ENCODE peak calls at places on chromosomes 11 and 22, in five cellular contexts. S is lung, Z is A549, M is astrocyte, Q is AG10803. K is an unnamed sample.

GRCh38 chr11:120710354-120711187 is 199.0 kb downstream of the GRIK4 start:
- DNase-seq in M (peak), Z (no peak), Q (peak), S (peak), K (no peak)

GRCh38 chr22:38406617-38407016 is 48.4 kb downstream of the KCNJ4 start:
- DNase-seq in Z (no peak), Q (peak), S (no peak), M (no peak), K (no peak)

GRCh38 chr11:76783294-76783900 is at the start of gene TSKU:
- DNase-seq in Z (peak), M (peak), S (no peak), Q (no peak), K (no peak)

GRCh38 chr11:77155082-77155475 is 27.0 kb downstream of the MYO7A start:
- DNase-seq in Z (no peak), S (no peak), Q (no peak), M (no peak), K (no peak)

GRCh38 chr11:122038543-122038942 is 77.5 kb downstream of the BLID start:
- DNase-seq in S (no peak), Q (peak), M (peak), Z (no peak), K (no peak)

GRCh38 chr11:116980136-116980793 is 118.0 kb downstream of the SIK3 start:
- DNase-seq in Z (no peak), Q (no peak), S (no peak), M (no peak), K (peak)

GRCh38 chr22:49929553-49929979 is 11.1 kb downstream of the CRELD2 start:
- DNase-seq in Q (no peak), S (peak), M (no peak), Z (no peak), K (peak)

GRCh38 chr11:119584193-119585037 is 144.6 kb downstream of the NECTIN1 start:
- DNase-seq in M (peak), Z (no peak), S (no peak), Q (peak), K (no peak)

GRCh38 chr22:43160497-43161126 is 9.3 kb downstream of the TSPO start:
- DNase-seq in M (no peak), Q (no peak), Z (no peak), S (no peak), K (no peak)

GRCh38 chr11:30984827-30985226 is 384.7 kb downstream of the DCDC1 start:
- DNase-seq in S (no peak), M (peak), Q (peak), Z (peak), K (no peak)

GRCh38 chr11:83105167-83105566 is 33.5 kb upstream of the RAB30 start:
- DNase-seq in S (no peak), M (no peak), Z (no peak), Q (no peak), K (no peak)

GRCh38 chr11:69595805-69596665 is 44.9 kb upstream of the CCND1 start:
- DNase-seq in Z (no peak), S (no peak), M (no peak), Q (no peak), K (no peak)

GRCh38 chr22:41256254-41256897 is 15.6 kb upstream of the CHADL start:
- DNase-seq in Z (peak), Q (peak), M (peak), S (no peak), K (no peak)
- TF ChIP-seq CTCF in Z (no peak), Q (peak), M (no peak), S (no peak), K (no peak)

DNA sequence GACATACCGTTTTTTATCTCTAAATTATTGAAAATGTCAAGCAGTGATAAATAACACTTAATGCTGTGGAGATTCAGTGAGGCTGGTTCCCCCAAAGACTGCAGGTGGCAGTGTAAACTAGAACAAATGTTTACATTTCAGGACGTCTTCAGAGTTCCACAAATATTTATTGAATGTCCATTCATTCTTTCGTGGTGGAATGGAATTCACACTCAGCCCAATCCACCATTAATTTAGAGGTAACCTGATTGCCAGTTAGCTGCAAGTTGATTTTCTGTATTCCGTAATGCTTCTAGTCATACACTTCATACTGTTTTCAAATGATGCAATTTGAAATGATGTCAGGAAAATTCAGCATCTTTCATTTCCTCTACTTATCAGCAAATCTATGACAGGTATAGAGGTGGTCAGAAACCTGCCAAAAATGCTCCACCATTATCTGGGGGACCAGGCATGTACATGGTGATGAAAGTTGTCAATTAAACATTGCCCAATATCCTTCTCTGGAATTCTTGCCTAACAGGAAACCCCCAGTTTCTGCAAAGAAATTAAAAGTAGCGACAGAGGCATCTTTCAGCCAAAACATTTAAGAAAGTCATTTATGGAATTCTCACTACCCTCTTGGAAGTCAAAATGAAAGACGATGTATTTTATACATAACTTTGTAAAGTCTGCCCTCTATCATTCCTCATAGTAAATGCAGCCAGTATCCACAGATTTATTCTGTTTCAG is 94.3 kb upstream of the BMAL1 start:
- DNase-seq in S (no peak), Q (peak), Z (peak), M (peak), K (peak)
- TF ChIP-seq CTCF in S (peak), Q (peak), Z (peak), M (peak), K (peak)

GRCh38 chr11:22539851-22540376 is 85.7 kb downstream of the FANCF start:
- DNase-seq in M (peak), Z (no peak), S (no peak), Q (peak), K (no peak)
- TF ChIP-seq CTCF in M (peak), Z (peak), S (no peak), Q (peak), K (no peak)

GRCh38 chr11:44942029-44942710 is 8.5 kb downstream of the TP53I11 start:
- DNase-seq in Q (no peak), Z (no peak), S (no peak), M (no peak), K (no peak)

GRCh38 chr11:44944181-44944852 is 6.4 kb downstream of the TP53I11 start:
- DNase-seq in M (no peak), Z (no peak), Q (no peak), S (no peak), K (no peak)

GRCh38 chr11:44943696-44944095 is 7.0 kb downstream of the TP53I11 start:
- DNase-seq in S (no peak), M (no peak), Q (no peak), Z (no peak), K (no peak)

GRCh38 chr11:44941286-44942021 is 9.2 kb downstream of the TP53I11 start:
- DNase-seq in S (no peak), M (no peak), Z (no peak), Q (no peak), K (no peak)

GRCh38 chr11:44943118-44943517 is 7.6 kb downstream of the TP53I11 start:
- DNase-seq in Z (no peak), S (peak), Q (no peak), M (no peak), K (no peak)
- TF ChIP-seq CTCF in Z (no peak), S (no peak), Q (no peak), M (no peak), K (no peak)

DNA sequence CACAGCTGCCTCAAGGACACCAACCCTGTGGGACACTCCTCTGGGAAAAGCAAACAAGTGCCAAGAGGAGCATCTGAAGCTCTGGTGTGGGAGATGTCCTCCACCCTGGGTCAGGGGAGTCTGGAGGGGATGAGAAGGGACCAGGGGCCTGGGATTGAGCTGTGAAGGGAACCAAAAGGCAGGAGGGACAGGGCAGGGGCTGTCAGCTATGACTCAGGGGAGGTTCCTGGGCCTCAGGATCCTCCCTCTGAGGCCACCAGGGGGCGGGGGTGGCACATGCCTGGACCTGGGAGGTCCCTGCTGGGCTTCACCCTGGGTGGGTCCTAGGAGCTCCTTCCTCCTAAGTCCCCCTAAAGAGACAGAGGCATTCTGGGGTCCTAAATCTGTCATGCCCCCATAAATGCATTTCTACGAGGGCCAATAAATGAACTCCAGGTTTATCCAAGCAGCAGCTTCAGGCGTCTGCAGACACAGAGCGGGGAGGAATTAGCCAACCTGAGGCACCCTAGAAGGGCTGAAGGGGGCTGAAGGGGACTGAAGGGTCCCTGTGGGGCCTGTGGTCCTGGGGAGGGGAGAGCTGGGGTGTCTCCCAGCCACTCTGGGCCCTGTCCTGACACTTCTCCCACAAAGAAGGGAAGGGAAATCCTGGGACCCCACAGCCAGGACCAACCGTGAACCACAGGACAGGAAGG is 31.9 kb upstream of the IGLL5 start:
- DNase-seq in M (no peak), S (no peak), Q (no peak), Z (no peak), K (peak)
- TF ChIP-seq CTCF in M (peak), S (no peak), Q (peak), Z (peak), K (peak)